ENCODE peak calls at places on chromosomes 2 and 18, in nine cellular contexts. D, H, P, Q, L, E, J, C and B are unnamed samples.

GRCh38 chr18:48022531-48023330 is 92.3 kb upstream of the SMAD2 start:
- DNase-seq in J (no peak), Q (no peak), C (no peak), H (no peak), E (no peak), D (no peak), L (no peak), P (no peak), B (no peak)

GRCh38 chr2:241967745-241968144 is 98.2 kb downstream of the RTP5 start:
- DNase-seq in C (no peak), Q (no peak), H (no peak), E (no peak), P (no peak), J (no peak), L (no peak), D (no peak), B (no peak)

GRCh38 chr2:120692691-120693090 is 43.0 kb upstream of the GLI2 start:
- DNase-seq in J (no peak), H (no peak), L (no peak), Q (no peak), D (no peak), C (no peak), P (no peak), E (no peak), B (no peak)

GRCh38 chr2:217900010-217900779 is 102.6 kb downstream of the TNS1 start:
- DNase-seq in H (no peak), Q (no peak), E (no peak), L (no peak), C (peak; percentile 57), D (no peak), J (no peak), P (peak; percentile 32), B (no peak)

GRCh38 chr2:241652142-241652541 is 14.6 kb downstream of the ATG4B start:
- DNase-seq in D (no peak), J (no peak), H (no peak), C (no peak), Q (no peak), L (no peak), P (no peak), E (no peak), B (no peak)

GRCh38 chr2:236717120-236717519 is 147.5 kb downstream of the ACKR3 start:
- DNase-seq in E (no peak), P (no peak), Q (no peak), L (no peak), J (no peak), H (no peak), C (no peak), D (no peak), B (no peak)

GRCh38 chr2:46970334-46971288 is 55.0 kb upstream of the MCFD2 start:
- DNase-seq in J (no peak), C (peak; percentile 45), H (no peak), E (peak; percentile 81), Q (peak; percentile 73), D (peak; percentile 79), L (peak; percentile 59), P (peak; percentile 83), B (peak; percentile 56)

GRCh38 chr2:120647487-120647886 is 88.2 kb upstream of the GLI2 start:
- DNase-seq in C (no peak), H (no peak), D (no peak), E (no peak), L (no peak), J (no peak), P (no peak), Q (no peak), B (peak; percentile 60)

GRCh38 chr2:173881466-173881865 is 83.7 kb downstream of the SP3 start:
- DNase-seq in L (no peak), C (no peak), Q (no peak), P (peak; percentile 45), J (no peak), E (peak; percentile 22), D (no peak), H (no peak), B (peak; percentile 8)

GRCh38 chr2:60516383-60516811 is 37.1 kb downstream of the BCL11A start:
- DNase-seq in J (no peak), P (no peak), E (peak; percentile 33), Q (no peak), D (no peak), L (no peak), C (no peak), H (peak; percentile 16), B (peak; percentile 33)

GRCh38 chr18:13337369-13337768 is 118.8 kb downstream of the LDLRAD4 start:
- DNase-seq in E (no peak), L (no peak), P (no peak), D (no peak), H (no peak), J (no peak), C (no peak), Q (no peak), B (no peak)

GRCh38 chr2:10877691-10878111 is 34.0 kb upstream of the KCNF1 start:
- DNase-seq in Q (no peak), H (no peak), L (no peak), J (no peak), P (no peak), E (no peak), D (no peak), C (no peak), B (no peak)

GRCh38 chr2:85674417-85674816 is 6.4 kb upstream of the SFTPB start:
- DNase-seq in J (no peak), C (no peak), P (no peak), E (no peak), Q (no peak), L (no peak), D (no peak), H (no peak), B (no peak)

GRCh38 chr18:47427951-47428350 is 176.5 kb upstream of the SKOR2 start:
- DNase-seq in C (no peak), J (no peak), P (no peak), H (no peak), L (no peak), E (no peak), Q (no peak), D (no peak), B (no peak)

GRCh38 chr18:26549486-26550435 is 1.4 kb upstream of the KCTD1 start:
- DNase-seq in H (peak; percentile 60), C (peak; percentile 77), J (no peak), L (peak; percentile 70), D (peak; percentile 66), P (peak; percentile 59), E (peak; percentile 80), Q (peak; percentile 92), B (peak; percentile 87)

GRCh38 chr18:9038277-9038871 is 64.1 kb upstream of the NDUFV2 start:
- DNase-seq in C (no peak), E (no peak), P (no peak), L (no peak), D (no peak), Q (no peak), H (no peak), J (no peak), B (no peak)

GRCh38 chr2:18118703-18119102 is 240.2 kb downstream of the KCNS3 start:
- DNase-seq in L (no peak), J (no peak), P (no peak), Q (no peak), H (no peak), D (no peak), C (no peak), E (no peak), B (peak; percentile 35)

GRCh38 chr2:118837621-118838020 is 9.8 kb downstream of the EN1 start:
- DNase-seq in Q (no peak), L (no peak), H (peak; percentile 11), C (no peak), J (no peak), E (no peak), D (no peak), P (no peak), B (no peak)

DNA sequence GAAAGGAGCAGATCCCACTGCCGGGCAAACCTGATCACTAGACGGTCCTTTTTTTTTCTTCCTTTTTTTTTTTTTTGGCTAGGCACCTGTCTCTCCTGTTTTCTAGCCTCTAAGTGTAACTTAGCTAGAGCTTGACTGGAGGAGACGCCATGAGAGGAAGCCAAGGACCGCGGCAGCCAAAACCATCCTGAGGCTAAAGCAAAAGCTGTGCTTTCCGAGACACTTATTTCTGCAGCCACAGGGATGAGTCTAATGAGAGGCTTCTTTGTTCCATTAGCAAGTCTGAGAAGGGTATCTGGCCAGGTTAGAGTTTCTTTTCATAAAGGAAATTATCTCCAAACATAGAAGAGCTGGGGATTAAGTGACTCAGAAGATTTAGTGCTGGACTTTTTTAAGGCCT is 7.3 kb upstream of the CXCR4 start:
- DNase-seq in E (no peak), P (no peak), H (no peak), Q (no peak), J (no peak), L (no peak), D (no peak), C (no peak), B (no peak)
- H3K27me3 ChIP-seq in E (no peaks in the 10 kb centered on the region), P (no peaks in the 10 kb centered on the region), H (no peaks in the 10 kb centered on the region), Q (peaks cover 2% of the 10 kb centered on the region), J (no peaks in the 10 kb centered on the region), L (no peaks in the 10 kb centered on the region), D (no peaks in the 10 kb centered on the region), C (peaks cover 5% of the 10 kb centered on the region), B (peaks cover 11% of the 10 kb centered on the region)

GRCh38 chr2:176583530-176584101 is 314.4 kb downstream of the MTX2 start:
- DNase-seq in C (peak; percentile 28), P (no peak), D (no peak), L (no peak), Q (no peak), J (no peak), E (no peak), H (no peak), B (peak; percentile 74)
- H3K27me3 ChIP-seq in C (peaks cover 3% of the 10 kb centered on the region), P (no peaks in the 10 kb centered on the region), D (no peaks in the 10 kb centered on the region), L (no peaks in the 10 kb centered on the region), Q (peaks cover 2% of the 10 kb centered on the region), J (no peaks in the 10 kb centered on the region), E (no peaks in the 10 kb centered on the region), H (no peaks in the 10 kb centered on the region), B (no peaks in the 10 kb centered on the region)

GRCh38 chr2:100818003-100818605 is 1.8 kb upstream of the NPAS2 start:
- DNase-seq in L (no peak), D (no peak), P (no peak), H (no peak), E (no peak), Q (no peak), C (no peak), J (no peak), B (no peak)

GRCh38 chr2:100817388-100817985 is 2.5 kb upstream of the NPAS2 start:
- DNase-seq in Q (no peak), J (no peak), P (no peak), H (no peak), E (no peak), L (no peak), D (no peak), C (no peak), B (no peak)

GRCh38 chr2:100820346-100821254 is 661 bp downstream of the NPAS2 start:
- DNase-seq in C (no peak), P (no peak), E (peak; percentile 32), D (peak; percentile 48), H (no peak), Q (peak; percentile 62), L (no peak), J (no peak), B (no peak)

GRCh38 chr2:100819365-100820345 is at the start of gene NPAS2:
- DNase-seq in Q (peak; percentile 83), L (peak; percentile 21), H (peak; percentile 49), E (peak; percentile 55), J (no peak), P (no peak), D (peak; percentile 53), C (peak; percentile 68), B (peak; percentile 49)

GRCh38 chr2:100818606-100819364 is 1.2 kb upstream of the NPAS2 start:
- DNase-seq in E (peak; percentile 87), L (peak; percentile 38), C (peak; percentile 88), H (peak; percentile 71), D (peak; percentile 82), J (no peak), P (no peak), Q (peak; percentile 82), B (peak; percentile 42)
- H3K27me3 ChIP-seq in E (no peaks in the 10 kb centered on the region), L (no peaks in the 10 kb centered on the region), C (no peaks in the 10 kb centered on the region), H (peaks cover 28% of the 10 kb centered on the region), D (no peaks in the 10 kb centered on the region), J (peaks cover 9% of the 10 kb centered on the region), P (no peaks in the 10 kb centered on the region), Q (no peaks in the 10 kb centered on the region), B (peaks cover 4% of the 10 kb centered on the region)

GRCh38 chr2:161420406-161421025 is 4.4 kb downstream of the TBR1 start:
- DNase-seq in Q (no peak), C (no peak), P (no peak), E (no peak), J (no peak), L (no peak), D (no peak), H (no peak), B (no peak)
- H3K27me3 ChIP-seq in Q (peaks cover 5% of the 10 kb centered on the region), C (peaks cover 87% of the 10 kb centered on the region), P (peaks cover 10% of the 10 kb centered on the region), E (peaks cover 98% of the 10 kb centered on the region), J (peaks cover 94% of the 10 kb centered on the region), L (peaks cover 2% of the 10 kb centered on the region), D (peaks cover 61% of the 10 kb centered on the region), H (peaks cover 98% of the 10 kb centered on the region), B (no peaks in the 10 kb centered on the region)